ENCODE peak calls at places on chromosome 2, in four cellular contexts. O is IMR-90, R is H1, P is H9. J is an unnamed sample.

GRCh38 chr2:230254152-230254881 is 28.8 kb downstream of the SP140 start:
- DNase-seq in P (no peak), R (no peak), O (no peak), J (no peak)

GRCh38 chr2:65613968-65614555 is 181.7 kb upstream of the SPRED2 start:
- DNase-seq in P (no peak), R (peak), O (no peak), J (peak)

GRCh38 chr2:127622561-127623387 is 23.2 kb upstream of the GPR17 start:
- DNase-seq in O (no peak), P (peak), R (no peak), J (no peak)

GRCh38 chr2:46943881-46944798 is 28.5 kb upstream of the MCFD2 start:
- DNase-seq in O (no peak), R (no peak), P (no peak), J (no peak)

GRCh38 chr2:62287895-62288589 is 92.1 kb downstream of the B3GNT2 start:
- DNase-seq in O (no peak), P (no peak), R (no peak), J (no peak)

GRCh38 chr2:26534865-26535662 is 57.1 kb upstream of the OTOF start:
- DNase-seq in O (no peak), P (no peak), R (no peak), J (no peak)

GRCh38 chr2:234724850-234725249 is 227.0 kb upstream of the SH3BP4 start:
- DNase-seq in O (no peak), P (no peak), R (no peak), J (no peak)

GRCh38 chr2:201820385-201821007 is 14.2 kb downstream of the CDK15 start:
- DNase-seq in R (no peak), P (no peak), O (peak), J (no peak)

GRCh38 chr2:119958642-119959268 is 54.1 kb upstream of the EPB41L5 start:
- DNase-seq in R (no peak), P (no peak), O (peak), J (peak)

GRCh38 chr2:19140463-19141208 is 217.8 kb downstream of the OSR1 start:
- DNase-seq in P (no peak), R (no peak), O (peak), J (peak)

GRCh38 chr2:190188289-190188688 is 125.8 kb upstream of the MSTN start:
- DNase-seq in R (no peak), O (no peak), P (no peak), J (no peak)

GRCh38 chr2:62305421-62306176 is 109.7 kb downstream of the B3GNT2 start:
- DNase-seq in O (no peak), P (no peak), R (no peak), J (peak)

GRCh38 chr2:99850076-99850710 is 292.2 kb downstream of the AFF3 start:
- DNase-seq in O (peak), P (no peak), R (no peak), J (no peak)

GRCh38 chr2:133054297-133054696 is 384.3 kb upstream of the LYPD1 start:
- DNase-seq in P (no peak), R (no peak), O (peak), J (peak)

GRCh38 chr2:143878131-143878530 is 641.8 kb downstream of the ZEB2 start:
- DNase-seq in O (no peak), P (no peak), R (no peak), J (peak)

GRCh38 chr2:226705965-226706364 is 93.7 kb downstream of the IRS1 start:
- DNase-seq in P (no peak), O (no peak), R (no peak), J (no peak)

GRCh38 chr2:84534225-84534624 is 17.9 kb downstream of the DNAH6 start:
- DNase-seq in P (no peak), O (no peak), R (no peak), J (no peak)

GRCh38 chr2:144183744-144184143 is 336.2 kb downstream of the ZEB2 start:
- DNase-seq in P (no peak), R (no peak), O (peak), J (peak)

GRCh38 chr2:240355962-240356361 is 79.5 kb upstream of the GPC1 start:
- DNase-seq in O (no peak), R (no peak), P (no peak), J (no peak)

GRCh38 chr2:69242651-69243051 is 144.4 kb downstream of the GFPT1 start:
- DNase-seq in R (no peak), P (no peak), O (peak), J (no peak)

GRCh38 chr2:15174567-15174966 is 386.6 kb downstream of the NBAS start:
- DNase-seq in P (no peak), O (no peak), R (no peak), J (no peak)

GRCh38 chr2:127053731-127054603 is 53.0 kb downstream of the BIN1 start:
- DNase-seq in O (no peak), P (no peak), R (no peak), J (no peak)

GRCh38 chr2:19178175-19178574 is 180.2 kb downstream of the OSR1 start:
- DNase-seq in P (no peak), R (no peak), O (peak), J (no peak)

GRCh38 chr2:40165503-40165867 is 286.4 kb downstream of the SLC8A1 start:
- DNase-seq in O (peak), R (no peak), P (no peak), J (no peak)

GRCh38 chr2:112683550-112684414 is 37.0 kb upstream of the NT5DC4 start:
- DNase-seq in P (no peak), O (no peak), R (no peak), J (peak)

GRCh38 chr2:203551653-203552250 is 16.7 kb upstream of the RAPH1 start:
- DNase-seq in O (peak), R (no peak), P (no peak), J (no peak)

GRCh38 chr2:70431948-70432347 is 121.7 kb downstream of the TGFA start:
- DNase-seq in P (no peak), R (no peak), O (no peak), J (peak)

GRCh38 chr2:168244318-168244717 is 3.1 kb downstream of the STK39 start:
- DNase-seq in P (no peak), O (no peak), R (no peak), J (no peak)

GRCh38 chr2:70702711-70703395 is 65.1 kb downstream of the ADD2 start:
- DNase-seq in P (no peak), O (no peak), R (no peak), J (no peak)

GRCh38 chr2:3651686-3652516 is 6.1 kb upstream of the ALLC start:
- DNase-seq in P (peak), R (peak), O (no peak), J (peak)

GRCh38 chr2:152238021-152238420 is 62.5 kb upstream of the STAM2 start:
- DNase-seq in O (no peak), R (no peak), P (no peak), J (no peak)

GRCh38 chr2:176755537-176756135 is 457.0 kb upstream of the HNRNPA3 start:
- DNase-seq in R (no peak), P (no peak), O (no peak), J (no peak)

GRCh38 chr2:134676960-134677359 is 41.8 kb downstream of the TMEM163 start:
- DNase-seq in O (no peak), P (no peak), R (no peak), J (no peak)

GRCh38 chr2:178008636-178009289 is 63.8 kb downstream of the PDE11A start:
- DNase-seq in R (no peak), P (no peak), O (peak), J (no peak)
- H4K5ac ChIP-seq in R (no peak), P (no peak), O (no peak), J (no peak)

GRCh38 chr2:10775036-10775780 is 37.4 kb downstream of the PDIA6 start:
- DNase-seq in O (no peak), P (no peak), R (no peak), J (peak)

GRCh38 chr2:10775831-10776230 is 36.8 kb downstream of the PDIA6 start:
- DNase-seq in O (no peak), P (no peak), R (no peak), J (no peak)

GRCh38 chr2:10773841-10774341 is 38.7 kb downstream of the PDIA6 start:
- DNase-seq in R (no peak), P (no peak), O (no peak), J (peak)

GRCh38 chr2:10772868-10773215 is 39.7 kb downstream of the PDIA6 start:
- DNase-seq in O (no peak), R (no peak), P (no peak), J (no peak)

GRCh38 chr2:10774394-10774793 is 38.2 kb downstream of the PDIA6 start:
- DNase-seq in O (no peak), P (no peak), R (no peak), J (no peak)
- H2BK120ac ChIP-seq in O (no peak), P (no peak), R (no peak), J (no peak)

GRCh38 chr2:164522561-164522981 is 98.7 kb downstream of the GRB14 start:
- DNase-seq in P (no peak), R (no peak), O (no peak), J (no peak)
- H4K5ac ChIP-seq in P (no peak), R (no peak), O (no peak), J (no peak)

DNA sequence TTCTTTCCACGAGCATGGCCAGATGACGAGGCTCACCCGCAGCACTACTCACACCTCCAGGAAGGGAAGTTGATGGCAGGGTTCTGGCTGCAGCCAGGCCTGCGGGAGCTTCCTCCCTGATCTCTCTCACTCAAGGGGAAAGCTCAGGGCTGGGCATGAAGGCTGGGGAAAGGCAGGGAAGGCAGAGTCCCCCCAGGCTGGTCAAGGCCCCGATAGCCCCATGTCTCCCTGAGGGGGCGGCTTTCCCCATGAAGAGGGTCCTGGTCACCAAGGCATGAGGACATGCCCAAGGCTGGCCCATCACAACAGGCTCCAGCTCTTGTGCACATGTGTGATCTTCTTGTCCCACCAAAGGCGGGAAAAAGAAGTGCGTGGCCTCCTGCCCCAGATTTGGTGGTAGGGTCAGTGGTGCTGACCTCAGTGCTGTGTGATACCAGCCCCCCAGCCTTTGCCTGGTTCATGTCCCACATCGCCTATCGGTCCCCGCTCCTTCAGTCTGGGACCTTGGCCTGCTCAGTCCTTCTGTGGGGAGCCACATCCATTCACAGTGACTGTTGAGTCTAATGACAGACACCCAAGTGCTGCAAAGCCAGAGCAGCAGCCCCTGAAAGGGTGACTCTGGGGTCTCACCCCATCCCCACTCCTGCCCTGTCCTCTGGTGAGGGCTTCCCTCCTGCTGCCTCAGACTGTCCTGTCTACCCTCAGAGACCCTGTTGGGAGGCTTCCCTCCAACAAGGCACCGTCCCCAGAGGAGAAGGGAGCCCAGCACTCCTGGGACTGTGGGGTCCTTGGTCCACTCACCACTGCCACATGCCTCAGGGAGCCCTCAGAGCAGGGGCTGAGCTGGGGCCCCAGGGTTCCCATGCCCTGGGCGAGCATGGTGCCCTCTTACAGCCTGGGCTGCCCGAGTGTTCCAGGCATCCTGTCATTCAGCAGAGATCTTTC is 49.8 kb upstream of the ALPP start:
- DNase-seq in P (peak), R (no peak), O (no peak), J (no peak)
- H2BK120ac ChIP-seq in P (no peak), R (no peak), O (no peak), J (no peak)

DNA sequence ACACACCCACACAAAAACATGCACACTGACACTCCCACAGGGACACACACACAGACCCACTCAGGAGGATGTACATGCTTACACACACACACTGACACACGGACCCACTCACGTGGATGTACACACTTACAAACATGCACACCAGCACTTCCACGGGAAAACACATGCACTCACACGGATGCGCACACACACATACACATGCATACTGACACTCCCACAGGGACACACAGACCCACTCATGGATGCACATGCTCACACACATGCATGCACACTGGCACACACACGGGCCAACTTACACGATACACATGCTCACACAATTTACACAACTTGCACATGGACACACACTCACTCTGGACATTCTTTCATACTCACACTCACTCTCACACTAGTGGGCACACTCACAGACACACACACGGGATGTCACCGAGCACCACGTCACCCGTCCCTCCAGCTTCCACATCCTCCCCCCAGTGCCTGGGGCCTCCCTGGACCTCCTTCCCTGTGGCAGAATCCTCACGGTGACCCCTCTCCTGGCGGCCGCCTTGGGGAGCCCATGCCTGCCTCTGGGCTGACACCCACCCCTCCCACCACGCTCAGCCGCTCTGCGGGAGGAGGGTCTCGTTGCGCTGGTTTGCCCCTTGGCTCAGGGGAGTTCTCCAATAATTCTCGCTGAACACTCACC is 58.5 kb downstream of the TWIST2 start:
- DNase-seq in O (no peak), R (no peak), P (no peak), J (no peak)
- H4K5ac ChIP-seq in O (no peak), R (no peak), P (no peak), J (no peak)

DNA sequence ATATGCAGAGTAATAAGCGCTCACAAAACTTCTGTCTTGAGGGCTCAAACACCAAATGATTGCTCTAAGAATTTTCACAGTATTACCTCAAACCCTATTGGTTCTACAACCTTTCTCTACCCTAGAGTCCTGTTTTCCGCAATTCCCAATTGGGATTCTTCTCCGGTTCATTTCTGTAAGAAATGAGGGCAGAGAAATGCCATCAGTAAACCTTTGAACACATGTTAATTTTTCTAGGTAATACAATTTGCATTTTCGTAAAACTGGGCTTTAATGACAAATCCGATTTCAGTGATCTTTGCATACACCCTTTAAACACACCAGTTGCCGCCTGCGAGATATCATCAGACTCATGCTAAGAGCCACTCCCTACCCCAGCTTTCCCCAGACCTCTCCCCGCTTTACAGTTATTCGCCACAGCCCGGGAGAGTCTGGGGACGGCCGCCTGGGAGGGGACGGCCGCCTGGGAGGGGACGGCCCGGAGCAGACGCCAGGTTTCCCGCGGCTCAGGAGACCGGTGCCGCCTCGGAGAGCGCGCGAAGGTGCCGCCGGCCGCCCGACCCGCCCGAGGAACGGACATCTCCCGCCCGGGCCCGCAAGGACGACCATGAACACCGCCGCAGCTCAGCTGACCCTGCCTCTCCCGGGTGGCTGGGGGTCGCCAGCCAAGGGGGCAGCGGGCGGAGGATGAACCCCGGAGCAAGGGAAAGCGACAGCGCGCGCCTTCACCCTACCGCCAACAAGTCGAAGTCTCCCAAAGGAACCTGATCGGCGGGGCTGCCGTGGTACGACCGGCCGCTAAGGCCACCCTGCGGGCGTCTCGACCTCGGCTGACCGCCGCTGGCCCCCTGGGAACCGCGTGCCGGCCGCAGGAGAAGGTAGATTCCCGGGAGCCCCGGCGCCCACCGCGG is 463 bp downstream of the SMC6 start:
- DNase-seq in O (peak), R (no peak), P (peak), J (peak)
- H2BK120ac ChIP-seq in O (no peak), R (no peak), P (no peak), J (no peak)

DNA sequence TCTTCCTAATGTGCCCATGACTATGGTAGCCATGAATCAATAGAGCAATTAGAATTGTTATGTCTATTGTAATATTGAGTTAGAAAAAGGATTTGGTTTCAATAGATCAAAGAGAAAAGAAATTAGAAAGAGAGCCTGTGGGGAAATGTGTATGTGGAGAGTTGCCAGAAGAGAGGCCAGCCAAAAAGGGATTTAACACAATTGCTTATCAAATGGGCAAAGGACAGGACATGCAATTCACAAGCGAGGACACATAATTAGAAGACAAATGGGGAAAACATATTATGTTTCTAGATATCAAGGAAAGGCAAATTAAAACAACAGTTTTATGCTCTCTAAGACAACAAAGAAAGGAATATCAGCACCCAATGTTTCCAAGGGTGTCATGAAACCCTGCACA is 403.2 kb upstream of the KLHL29 start:
- DNase-seq in O (no peak), R (no peak), P (no peak), J (no peak)
- H4K5ac ChIP-seq in O (no peak), R (no peak), P (no peak), J (no peak)

GRCh38 chr2:196592331-196592911 is 47.1 kb upstream of the CCDC150 start:
- DNase-seq in P (peak), O (peak), R (no peak), J (peak)
- H2BK120ac ChIP-seq in P (no peak), O (no peak), R (no peak), J (no peak)

GRCh38 chr2:237157551-237158102 is 71.9 kb downstream of the COPS8 start:
- DNase-seq in R (no peak), P (no peak), O (peak), J (no peak)
- H4K5ac ChIP-seq in R (no peak), P (no peak), O (peak), J (no peak)